ENCODE peak calls at places on chromosomes 7 and 10, in ten cellular contexts. T is brain microvascular endothelial cell, Y is AG04449, P is heart left ventricle, E is lung, L is endodermal cell, K is fibroblast of the aortic adventitia, R is OCI-LY7, G is cardiac fibroblast, N is tibial artery. A is an unnamed sample.

GRCh38 chr10:43607199-43607573 is 948 bp downstream of the ZNF485 start:
- DNase-seq in N (no peak), E (no peak), P (no peak), Y (no peak), L (no peak), K (no peak), T (no peak), R (no peak), G (no peak), A (no peak)

GRCh38 chr7:141073173-141073640 is 657 bp upstream of the TMEM178B start:
- DNase-seq in N (no peak), P (peak), L (peak), Y (no peak), E (no peak), T (peak), G (peak), R (no peak), K (peak), A (no peak)

GRCh38 chr10:110530131-110530831 is 32.6 kb downstream of the DUSP5 start:
- DNase-seq in P (peak), R (no peak), T (peak), E (peak), L (peak), Y (no peak), G (peak), N (no peak), K (peak), A (peak)

GRCh38 chr7:42014625-42015412 is 222.2 kb downstream of the GLI3 start:
- DNase-seq in E (no peak), N (no peak), Y (no peak), T (peak), G (peak), K (peak), R (peak), L (peak), P (no peak), A (no peak)

GRCh38 chr10:116096501-116096900 is 176.5 kb downstream of the GFRA1 start:
- DNase-seq in E (no peak), N (no peak), R (no peak), L (no peak), K (no peak), Y (no peak), T (no peak), P (no peak), G (no peak), A (no peak)

GRCh38 chr10:4344544-4344994 is 481.4 kb upstream of the AKR1E2 start:
- DNase-seq in G (peak), N (peak), E (peak), Y (peak), R (no peak), T (peak), P (peak), K (peak), L (peak), A (peak)

GRCh38 chr7:112400141-112400540 is 50.1 kb upstream of the IFRD1 start:
- DNase-seq in P (no peak), N (no peak), K (peak), R (no peak), T (peak), E (no peak), Y (peak), G (peak), L (no peak), A (peak)

GRCh38 chr7:70751895-70752294 is 380.0 kb upstream of the GALNT17 start:
- DNase-seq in E (no peak), R (no peak), T (no peak), K (no peak), Y (no peak), L (no peak), G (no peak), P (no peak), N (no peak), A (no peak)

GRCh38 chr7:129110575-129111376 is 33.7 kb upstream of the TSPAN33 start:
- DNase-seq in R (no peak), Y (no peak), E (no peak), P (no peak), K (no peak), L (peak), T (no peak), G (no peak), N (no peak), A (peak)

GRCh38 chr7:83807770-83808169 is 158.8 kb upstream of the SEMA3E start:
- DNase-seq in N (no peak), R (no peak), K (no peak), G (no peak), T (no peak), P (no peak), E (no peak), Y (no peak), L (no peak), A (no peak)

GRCh38 chr10:97724341-97724941 is 10.9 kb downstream of the MARVELD1 start:
- DNase-seq in L (no peak), T (no peak), R (no peak), G (peak), N (no peak), E (no peak), P (no peak), Y (no peak), K (peak), A (peak)

GRCh38 chr10:132975976-132976682 is 33.8 kb upstream of the CFAP46 start:
- DNase-seq in K (no peak), L (no peak), P (no peak), Y (no peak), T (no peak), N (peak), G (no peak), E (no peak), R (no peak), A (no peak)

GRCh38 chr7:143252002-143252401 is 11.2 kb upstream of the GSTK1 start:
- DNase-seq in E (no peak), L (no peak), P (no peak), G (no peak), N (no peak), K (no peak), R (no peak), Y (no peak), T (no peak), A (no peak)

GRCh38 chr7:106384373-106384772 is 99.6 kb upstream of the NAMPT start:
- DNase-seq in N (no peak), E (no peak), L (no peak), P (no peak), Y (no peak), K (no peak), T (no peak), G (no peak), R (no peak), A (no peak)

GRCh38 chr7:82562716-82563404 is 119.3 kb upstream of the CACNA2D1 start:
- DNase-seq in T (peak), R (no peak), G (peak), K (peak), L (no peak), N (no peak), E (no peak), P (no peak), Y (peak), A (peak)

GRCh38 chr7:99424932-99425730 is 13.5 kb downstream of the PTCD1 start:
- DNase-seq in R (no peak), T (no peak), Y (no peak), P (peak), L (no peak), K (no peak), N (no peak), G (no peak), E (no peak), A (no peak)

GRCh38 chr10:62779487-62780248 is 24.9 kb upstream of the ADO start:
- DNase-seq in L (no peak), T (peak), N (no peak), G (peak), E (no peak), Y (no peak), R (peak), K (peak), P (no peak), A (no peak)

GRCh38 chr10:62377026-62377415 is 2.9 kb downstream of the ZNF365 start:
- DNase-seq in T (no peak), Y (no peak), G (no peak), R (no peak), E (no peak), P (no peak), L (no peak), N (no peak), K (no peak), A (no peak)

GRCh38 chr10:80537705-80538480 is at the start of gene SH2D4B:
- DNase-seq in K (no peak), N (no peak), G (no peak), P (no peak), R (no peak), T (no peak), E (no peak), L (peak), Y (no peak), A (no peak)

GRCh38 chr10:126892150-126892872 is 12.9 kb upstream of the DOCK1 start:
- DNase-seq in Y (no peak), G (no peak), R (no peak), N (no peak), P (no peak), E (no peak), T (no peak), L (no peak), K (no peak), A (no peak)

GRCh38 chr7:106041140-106041717 is 70.9 kb downstream of the SYPL1 start:
- DNase-seq in P (no peak), G (peak), T (peak), L (peak), R (peak), N (no peak), K (peak), E (no peak), Y (no peak), A (peak)

GRCh38 chr7:32914186-32914585 is 22.6 kb upstream of the KBTBD2 start:
- DNase-seq in N (no peak), K (no peak), L (peak), P (no peak), T (no peak), E (no peak), G (no peak), R (no peak), Y (no peak), A (no peak)

GRCh38 chr7:155205368-155206285 is 92.1 kb upstream of the INSIG1 start:
- DNase-seq in K (peak), R (peak), E (peak), L (peak), G (peak), T (peak), P (peak), Y (peak), N (peak), A (peak)

GRCh38 chr7:105256621-105257283 is 132.0 kb downstream of the SRPK2 start:
- DNase-seq in R (no peak), P (no peak), E (no peak), K (peak), N (no peak), Y (no peak), T (no peak), L (no peak), G (no peak), A (no peak)

GRCh38 chr7:70143089-70144044 is 545.1 kb downstream of the AUTS2 start:
- DNase-seq in E (no peak), R (no peak), G (no peak), Y (peak), L (no peak), T (no peak), K (peak), P (no peak), N (no peak), A (no peak)

GRCh38 chr7:88169717-88170320 is 50.0 kb downstream of the SRI start:
- DNase-seq in R (peak), T (no peak), K (peak), P (no peak), L (no peak), G (peak), E (no peak), N (no peak), Y (no peak), A (peak)

GRCh38 chr7:3722396-3722846 is 421.4 kb downstream of the SDK1 start:
- DNase-seq in N (no peak), E (no peak), P (no peak), T (peak), K (no peak), G (peak), L (peak), Y (no peak), R (peak), A (no peak)
- TF ChIP-seq CTCF in N (no peak), E (no peak), P (no peak), T (peak), K (no peak), G (peak), L (peak), Y (no peak), R (peak), A (no peak)

GRCh38 chr7:27860800-27861199 is 120.8 kb downstream of the TAX1BP1 start:
- DNase-seq in R (no peak), T (no peak), L (peak), P (no peak), N (no peak), Y (no peak), K (no peak), E (no peak), G (no peak), A (no peak)
- TF ChIP-seq CTCF in R (no peak), T (no peak), L (no peak), P (no peak), N (no peak), Y (no peak), K (no peak), E (no peak), G (no peak), A (no peak)

DNA sequence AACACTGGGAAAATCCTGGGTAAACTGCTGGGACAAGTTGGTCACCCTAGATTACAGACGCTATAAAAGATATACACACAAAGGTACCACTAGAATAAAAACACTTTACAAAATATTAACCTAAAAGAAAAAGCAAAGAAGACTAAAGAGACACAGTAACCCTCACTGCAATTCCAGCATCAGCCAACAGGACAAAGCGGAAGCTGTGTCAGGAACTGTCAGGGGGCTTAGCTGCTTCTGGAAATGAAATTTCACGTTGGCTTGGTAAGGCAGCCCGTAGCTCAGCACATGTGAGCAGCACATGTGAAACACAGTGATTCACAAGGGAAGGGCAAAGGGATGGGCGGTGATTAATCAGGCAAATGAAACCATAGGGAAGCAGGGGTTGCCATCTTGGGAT is 195.3 kb downstream of the MGMT start:
- DNase-seq in P (no peak), T (no peak), N (no peak), Y (no peak), L (peak), G (no peak), R (no peak), K (no peak), E (no peak), A (no peak)
- TF ChIP-seq CTCF in P (no peak), T (no peak), N (no peak), Y (no peak), L (peak), G (no peak), R (no peak), K (peak), E (no peak), A (peak)

GRCh38 chr7:56063882-56064625 is at the start of gene SUMF2:
- DNase-seq in E (peak), R (peak), Y (no peak), N (peak), G (peak), T (peak), P (peak), K (peak), L (peak), A (peak)
- TF ChIP-seq CTCF in E (no peak), R (peak), Y (peak), N (no peak), G (peak), T (peak), P (peak), K (peak), L (peak), A (peak)

GRCh38 chr7:25820432-25821040 is 331.5 kb upstream of the NFE2L3 start:
- DNase-seq in N (no peak), G (peak), L (peak), Y (no peak), T (no peak), E (no peak), K (peak), P (no peak), R (peak), A (no peak)
- TF ChIP-seq CTCF in N (no peak), G (peak), L (peak), Y (no peak), T (peak), E (no peak), K (peak), P (no peak), R (peak), A (peak)

DNA sequence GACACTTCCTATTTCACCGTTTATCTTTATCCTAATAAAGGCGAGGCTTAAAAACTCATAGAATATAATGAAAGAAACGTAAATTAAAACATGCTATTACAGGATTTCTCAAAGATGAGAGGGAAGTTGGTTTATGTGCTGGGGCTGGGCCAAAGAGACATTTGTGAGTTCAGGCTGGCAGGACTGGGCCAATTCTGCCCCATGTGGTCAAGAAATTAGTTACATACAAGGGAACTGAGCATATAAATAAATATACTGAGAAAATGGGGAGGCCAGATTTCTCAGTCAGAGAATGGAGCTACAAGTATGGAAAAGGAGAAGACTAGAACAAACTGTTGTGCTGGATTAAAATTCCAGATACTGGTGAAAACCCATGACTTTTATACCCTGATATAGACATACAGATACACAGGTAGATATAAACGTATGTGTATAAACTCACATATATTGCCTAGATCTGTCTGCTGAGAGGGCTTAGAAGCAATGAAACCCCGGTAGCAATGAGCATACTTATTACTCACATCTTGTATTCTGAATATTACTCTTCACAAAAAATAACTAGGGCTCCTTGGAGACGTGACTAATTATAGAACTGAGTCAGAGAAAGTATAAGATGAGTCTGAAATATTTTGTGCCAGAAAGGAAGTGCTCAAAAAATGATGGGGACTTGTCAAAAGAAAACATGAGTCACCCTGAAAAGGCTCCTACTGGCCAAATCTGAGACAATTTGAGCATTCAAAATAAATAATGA is 155.7 kb upstream of the FGFR2 start:
- DNase-seq in R (peak), P (no peak), T (peak), K (peak), N (no peak), E (no peak), G (peak), Y (peak), L (no peak), A (peak)
- TF ChIP-seq CTCF in R (peak), P (no peak), T (peak), K (peak), N (no peak), E (no peak), G (peak), Y (peak), L (peak), A (peak)

GRCh38 chr7:776381-776780 is 49.3 kb upstream of the PRKAR1B start:
- DNase-seq in K (no peak), T (no peak), G (no peak), R (no peak), E (no peak), Y (no peak), N (no peak), P (no peak), L (no peak), A (no peak)

GRCh38 chr7:778968-779451 is 51.9 kb upstream of the PRKAR1B start:
- DNase-seq in Y (no peak), N (no peak), L (no peak), K (no peak), T (no peak), P (peak), R (no peak), E (no peak), G (no peak), A (no peak)

GRCh38 chr7:778271-778967 is 51.3 kb upstream of the PRKAR1B start:
- DNase-seq in E (no peak), Y (no peak), K (no peak), L (no peak), T (peak), R (no peak), P (peak), N (no peak), G (no peak), A (no peak)

GRCh38 chr7:776992-777520 is 50.0 kb upstream of the PRKAR1B start:
- DNase-seq in P (no peak), N (no peak), E (no peak), K (no peak), Y (no peak), R (no peak), L (no peak), G (no peak), T (peak), A (no peak)

DNA sequence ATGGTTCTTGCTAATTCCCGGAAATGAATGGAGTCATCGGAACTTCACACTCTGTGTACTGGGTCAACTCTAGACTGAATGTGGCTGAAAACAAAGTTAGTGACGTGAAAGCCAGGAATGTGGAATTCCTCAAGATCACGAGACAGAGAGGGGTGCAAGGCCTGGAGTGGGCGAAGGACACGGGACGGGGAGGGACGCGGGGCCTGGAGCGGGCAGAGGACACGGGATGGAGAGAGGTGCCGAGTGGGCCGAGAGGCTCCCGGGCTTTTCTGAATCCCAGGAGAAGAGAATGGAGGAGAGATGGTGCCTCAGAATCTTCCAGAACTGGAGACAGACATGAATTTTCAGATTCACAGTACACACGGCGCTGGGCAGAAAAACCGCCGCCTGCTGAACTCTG is 50.6 kb upstream of the PRKAR1B start:
- DNase-seq in N (no peak), P (no peak), Y (no peak), R (no peak), G (no peak), E (no peak), T (no peak), K (no peak), L (no peak), A (no peak)
- TF ChIP-seq CTCF in N (no peak), P (no peak), Y (no peak), R (no peak), G (no peak), E (no peak), T (no peak), K (no peak), L (no peak), A (no peak)

GRCh38 chr10:120646738-120647427 is 189.9 kb downstream of the PLPP4 start:
- DNase-seq in E (no peak), L (no peak), K (no peak), R (no peak), N (no peak), G (no peak), T (no peak), Y (no peak), P (no peak), A (no peak)
- TF ChIP-seq CTCF in E (no peak), L (peak), K (peak), R (no peak), N (no peak), G (no peak), T (peak), Y (no peak), P (no peak), A (no peak)

GRCh38 chr10:71779641-71780040 is 6.3 kb upstream of the VSIR start:
- DNase-seq in G (no peak), N (no peak), T (no peak), Y (no peak), E (no peak), P (peak), K (no peak), L (no peak), R (no peak), A (no peak)

GRCh38 chr10:71780161-71780560 is 6.8 kb upstream of the VSIR start:
- DNase-seq in P (peak), L (no peak), E (no peak), T (no peak), N (no peak), G (no peak), Y (no peak), K (no peak), R (no peak), A (no peak)

GRCh38 chr10:71782917-71783490 is 9.7 kb upstream of the VSIR start:
- DNase-seq in K (no peak), N (peak), R (no peak), L (no peak), T (no peak), G (no peak), E (no peak), P (peak), Y (no peak), A (no peak)

GRCh38 chr10:71782221-71782916 is 9.0 kb upstream of the VSIR start:
- DNase-seq in K (no peak), Y (no peak), R (no peak), E (no peak), N (no peak), L (no peak), P (peak), G (no peak), T (no peak), A (no peak)

DNA sequence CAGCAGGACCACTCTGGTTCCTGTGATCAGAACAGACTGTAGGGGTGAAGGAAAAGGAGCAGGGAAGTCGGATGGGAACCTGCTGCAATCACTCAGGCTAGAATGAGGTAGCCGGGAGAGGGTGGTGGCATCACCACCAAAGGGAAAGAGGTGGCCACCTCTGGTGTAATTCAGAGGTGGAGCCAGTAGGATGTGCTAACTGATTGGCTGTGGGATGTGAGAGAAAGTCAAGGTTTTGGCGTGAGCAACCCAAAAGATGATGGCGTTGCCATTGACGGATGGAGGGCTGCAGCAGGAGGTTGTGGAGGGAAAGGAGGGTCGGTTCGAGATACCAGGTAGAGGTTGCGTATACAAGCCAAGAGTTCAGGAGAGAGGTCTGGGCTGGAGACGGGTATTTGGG is 7.4 kb upstream of the VSIR start:
- DNase-seq in T (no peak), P (peak), G (no peak), L (peak), R (peak), Y (no peak), E (no peak), K (no peak), N (no peak), A (no peak)
- TF ChIP-seq CTCF in T (no peak), P (no peak), G (no peak), L (peak), R (peak), Y (no peak), E (no peak), K (no peak), N (no peak), A (no peak)

A was measured in HFFc6.